ENCODE peak calls at places on chromosome 3, in five cellular contexts. One of them, this sample, is unnamed. For H3K4me1, the result is how much of the 10 kb centered on the place peaks cover.

GRCh38 chr3:8982509-8982908 is 19.2 kb upstream of the RAD18 start:
- DNase-seq in A549: no peak
- DNase-seq in fibroblast of lung: peak
- DNase-seq in suprapubic skin: no peak
- DNase-seq in psoas muscle: no peak
- DNase-seq in this sample: no peak

GRCh38 chr3:120425877-120426276 is 24.9 kb downstream of the FSTL1 start:
- DNase-seq in A549: no peak
- DNase-seq in fibroblast of lung: peak
- DNase-seq in suprapubic skin: no peak
- DNase-seq in psoas muscle: peak
- DNase-seq in this sample: no peak

GRCh38 chr3:168865022-168865551 is 769.4 kb upstream of the GOLIM4 start:
- DNase-seq in A549: peak
- DNase-seq in psoas muscle: no peak
- DNase-seq in fibroblast of lung: peak
- DNase-seq in suprapubic skin: no peak
- DNase-seq in this sample: no peak

GRCh38 chr3:52331906-52332305 is 15.8 kb downstream of the DNAH1 start:
- DNase-seq in suprapubic skin: no peak
- DNase-seq in A549: no peak
- DNase-seq in psoas muscle: no peak
- DNase-seq in fibroblast of lung: no peak
- DNase-seq in this sample: peak

GRCh38 chr3:79297242-79297641 is 470.6 kb downstream of the ROBO1 start:
- DNase-seq in psoas muscle: no peak
- DNase-seq in A549: peak
- DNase-seq in fibroblast of lung: peak
- DNase-seq in suprapubic skin: no peak
- DNase-seq in this sample: no peak

GRCh38 chr3:117398166-117398954 is 688.8 kb downstream of the TUSC7 start:
- DNase-seq in suprapubic skin: no peak
- DNase-seq in psoas muscle: no peak
- DNase-seq in A549: no peak
- DNase-seq in fibroblast of lung: no peak
- DNase-seq in this sample: no peak

GRCh38 chr3:14552717-14553116 is 12.6 kb upstream of the GRIP2 start:
- DNase-seq in A549: no peak
- DNase-seq in fibroblast of lung: no peak
- DNase-seq in psoas muscle: no peak
- DNase-seq in suprapubic skin: no peak
- DNase-seq in this sample: peak

GRCh38 chr3:110006913-110007312 is 669.6 kb upstream of the DPPA4 start:
- DNase-seq in psoas muscle: no peak
- DNase-seq in suprapubic skin: no peak
- DNase-seq in fibroblast of lung: no peak
- DNase-seq in A549: no peak
- DNase-seq in this sample: no peak

GRCh38 chr3:132395126-132395525 is 22.2 kb upstream of the DNAJC13 start:
- DNase-seq in A549: no peak
- DNase-seq in fibroblast of lung: no peak
- DNase-seq in suprapubic skin: no peak
- DNase-seq in psoas muscle: no peak
- DNase-seq in this sample: no peak

GRCh38 chr3:38017445-38018295 is 11.8 kb downstream of the PLCD1 start:
- DNase-seq in A549: no peak
- DNase-seq in psoas muscle: no peak
- DNase-seq in suprapubic skin: no peak
- DNase-seq in fibroblast of lung: no peak
- DNase-seq in this sample: peak

GRCh38 chr3:32117324-32117723 is 10.9 kb downstream of the GPD1L start:
- DNase-seq in psoas muscle: no peak
- DNase-seq in suprapubic skin: no peak
- DNase-seq in A549: no peak
- DNase-seq in fibroblast of lung: no peak
- DNase-seq in this sample: no peak

GRCh38 chr3:44000586-44000985 is 241.1 kb upstream of the TOPAZ1 start:
- DNase-seq in A549: peak
- DNase-seq in psoas muscle: no peak
- DNase-seq in fibroblast of lung: peak
- DNase-seq in suprapubic skin: no peak
- DNase-seq in this sample: no peak

GRCh38 chr3:36372534-36372935 is 7.8 kb upstream of the STAC start:
- DNase-seq in suprapubic skin: no peak
- DNase-seq in psoas muscle: no peak
- DNase-seq in A549: no peak
- DNase-seq in fibroblast of lung: no peak
- DNase-seq in this sample: no peak

GRCh38 chr3:101873619-101874018 is 24.3 kb downstream of the NFKBIZ start:
- DNase-seq in suprapubic skin: no peak
- DNase-seq in psoas muscle: no peak
- DNase-seq in A549: no peak
- DNase-seq in fibroblast of lung: peak
- DNase-seq in this sample: no peak

GRCh38 chr3:52029053-52029452 is 27.3 kb downstream of the DUSP7 start:
- DNase-seq in fibroblast of lung: no peak
- DNase-seq in psoas muscle: no peak
- DNase-seq in A549: no peak
- DNase-seq in suprapubic skin: no peak
- DNase-seq in this sample: no peak

GRCh38 chr3:66200786-66201185 is 20.0 kb upstream of the SLC25A26 start:
- DNase-seq in psoas muscle: no peak
- DNase-seq in suprapubic skin: no peak
- DNase-seq in fibroblast of lung: no peak
- DNase-seq in A549: no peak
- DNase-seq in this sample: no peak

GRCh38 chr3:47035645-47036044 is 56.2 kb downstream of the NBEAL2 start:
- DNase-seq in fibroblast of lung: peak
- DNase-seq in A549: no peak
- DNase-seq in suprapubic skin: no peak
- DNase-seq in psoas muscle: no peak
- DNase-seq in this sample: no peak

GRCh38 chr3:30668051-30668609 is 61.7 kb downstream of the TGFBR2 start:
- DNase-seq in suprapubic skin: no peak
- DNase-seq in A549: no peak
- DNase-seq in psoas muscle: no peak
- DNase-seq in fibroblast of lung: no peak
- DNase-seq in this sample: no peak

GRCh38 chr3:20669184-20669583 is 483.2 kb upstream of the SGO1 start:
- DNase-seq in A549: no peak
- DNase-seq in psoas muscle: no peak
- DNase-seq in suprapubic skin: no peak
- DNase-seq in fibroblast of lung: no peak
- DNase-seq in this sample: no peak

GRCh38 chr3:54427951-54428871 is 305.9 kb downstream of the CACNA2D3 start:
- DNase-seq in psoas muscle: peak
- DNase-seq in fibroblast of lung: peak
- DNase-seq in suprapubic skin: no peak
- DNase-seq in A549: peak
- DNase-seq in this sample: peak

GRCh38 chr3:141452045-141452444 is 34.8 kb upstream of the RASA2 start:
- DNase-seq in psoas muscle: no peak
- DNase-seq in fibroblast of lung: peak
- DNase-seq in A549: peak
- DNase-seq in suprapubic skin: no peak
- DNase-seq in this sample: no peak

GRCh38 chr3:47421741-47422649 is 41.2 kb downstream of the PTPN23 start:
- DNase-seq in A549: peak
- DNase-seq in fibroblast of lung: peak
- DNase-seq in suprapubic skin: peak
- DNase-seq in psoas muscle: peak
- DNase-seq in this sample: no peak

GRCh38 chr3:126132751-126133511 is 47.5 kb downstream of the ALDH1L1 start:
- DNase-seq in A549: peak
- DNase-seq in suprapubic skin: peak
- DNase-seq in fibroblast of lung: no peak
- DNase-seq in psoas muscle: peak
- DNase-seq in this sample: no peak

GRCh38 chr3:162338514-162338913 is 841.9 kb downstream of the OTOL1 start:
- DNase-seq in suprapubic skin: no peak
- DNase-seq in fibroblast of lung: peak
- DNase-seq in A549: no peak
- DNase-seq in psoas muscle: no peak
- DNase-seq in this sample: no peak

GRCh38 chr3:39843440-39843839 is 34.0 kb downstream of the MYRIP start:
- DNase-seq in suprapubic skin: no peak
- DNase-seq in fibroblast of lung: no peak
- DNase-seq in A549: no peak
- DNase-seq in psoas muscle: no peak
- DNase-seq in this sample: no peak

DNA sequence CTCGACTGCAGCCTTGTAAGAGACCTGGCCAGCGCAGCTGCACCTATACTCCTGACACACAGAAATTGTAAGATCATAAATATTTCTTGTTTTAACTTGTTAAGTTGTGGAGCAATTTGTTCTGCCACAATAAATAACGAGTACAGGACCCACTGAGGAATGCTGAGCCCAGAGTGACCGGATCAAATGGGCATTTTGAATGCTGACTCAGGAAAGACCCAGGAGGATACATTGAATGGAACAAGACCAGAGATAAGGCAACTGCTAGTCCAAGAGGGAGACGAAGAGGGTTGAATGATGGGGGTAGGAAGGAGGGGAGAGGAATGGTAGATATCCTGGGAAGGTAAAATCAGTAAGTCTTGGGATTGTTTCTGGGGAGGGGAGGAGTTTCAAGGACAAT is 8.9 kb upstream of the C3orf70 start:
- DNase-seq in psoas muscle: no peak
- DNase-seq in A549: no peak
- DNase-seq in fibroblast of lung: no peak
- DNase-seq in suprapubic skin: no peak
- DNase-seq in this sample: no peak
- TF ChIP-seq CTCF in psoas muscle: no peak
- TF ChIP-seq CTCF in A549: no peak
- TF ChIP-seq CTCF in fibroblast of lung: no peak
- TF ChIP-seq CTCF in suprapubic skin: no peak
- TF ChIP-seq CTCF in this sample: no peak

DNA sequence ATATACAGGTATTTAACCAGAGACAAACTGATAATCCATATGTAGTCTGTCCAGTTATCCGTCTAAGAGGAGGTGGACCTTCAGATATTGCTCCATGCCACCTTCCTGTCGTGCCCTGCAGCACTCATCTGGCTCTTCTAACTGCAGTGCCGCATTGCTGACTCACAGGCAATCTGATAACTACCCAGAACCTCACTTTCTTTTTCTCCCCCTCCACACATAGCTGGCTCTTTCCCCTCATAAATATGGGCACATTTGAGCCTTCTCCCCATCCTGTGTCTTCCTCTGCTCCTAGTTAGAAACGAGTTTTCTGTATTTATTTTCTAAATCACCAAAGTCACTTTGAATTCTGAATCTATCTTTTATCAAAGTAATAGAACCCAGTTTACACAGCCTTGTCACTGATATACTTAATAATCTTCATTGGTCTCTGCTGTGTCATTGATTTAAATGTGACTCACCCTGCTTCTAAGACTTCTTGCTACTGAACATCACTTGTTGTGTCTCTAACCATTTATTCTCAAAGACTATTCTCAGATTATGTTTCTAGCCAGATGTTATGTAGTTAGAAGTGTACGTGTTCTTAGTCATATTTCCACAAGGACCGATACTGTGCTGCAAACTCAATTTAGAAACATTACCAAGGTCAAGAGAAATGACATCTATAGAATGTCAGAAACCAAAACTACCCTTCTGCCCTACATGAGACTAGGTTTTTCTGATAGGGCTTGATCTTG is 17.4 kb upstream of the KCNMB2 start:
- DNase-seq in fibroblast of lung: no peak
- DNase-seq in psoas muscle: no peak
- DNase-seq in A549: no peak
- DNase-seq in suprapubic skin: no peak
- DNase-seq in this sample: no peak
- H3K4me3 ChIP-seq in fibroblast of lung: no peak
- H3K4me3 ChIP-seq in psoas muscle: no peak
- H3K4me3 ChIP-seq in A549: no peak
- H3K4me3 ChIP-seq in suprapubic skin: no peak
- H3K4me3 ChIP-seq in this sample: no peak

GRCh38 chr3:69085543-69086132 is 901 bp downstream of the ARL6IP5 start:
- DNase-seq in psoas muscle: peak
- DNase-seq in fibroblast of lung: peak
- DNase-seq in A549: no peak
- DNase-seq in suprapubic skin: peak
- DNase-seq in this sample: no peak

GRCh38 chr3:69084326-69084667 is 440 bp upstream of the ARL6IP5 start:
- DNase-seq in psoas muscle: no peak
- DNase-seq in A549: no peak
- DNase-seq in suprapubic skin: no peak
- DNase-seq in fibroblast of lung: peak
- DNase-seq in this sample: no peak

GRCh38 chr3:69086133-69086722 is 1.5 kb downstream of the ARL6IP5 start:
- DNase-seq in suprapubic skin: peak
- DNase-seq in fibroblast of lung: peak
- DNase-seq in psoas muscle: peak
- DNase-seq in A549: peak
- DNase-seq in this sample: peak

GRCh38 chr3:69082805-69083204 is 1.9 kb upstream of the ARL6IP5 start:
- DNase-seq in psoas muscle: no peak
- DNase-seq in A549: peak
- DNase-seq in fibroblast of lung: peak
- DNase-seq in suprapubic skin: no peak
- DNase-seq in this sample: no peak

GRCh38 chr3:69084668-69085542 is at the start of gene ARL6IP5:
- DNase-seq in A549: peak
- DNase-seq in suprapubic skin: peak
- DNase-seq in fibroblast of lung: peak
- DNase-seq in psoas muscle: peak
- DNase-seq in this sample: peak
- H3K4me1 ChIP-seq in A549: half or more
- H3K4me1 ChIP-seq in suprapubic skin: half or more
- H3K4me1 ChIP-seq in fibroblast of lung: under half
- H3K4me1 ChIP-seq in psoas muscle: half or more
- H3K4me1 ChIP-seq in this sample: under half

DNA sequence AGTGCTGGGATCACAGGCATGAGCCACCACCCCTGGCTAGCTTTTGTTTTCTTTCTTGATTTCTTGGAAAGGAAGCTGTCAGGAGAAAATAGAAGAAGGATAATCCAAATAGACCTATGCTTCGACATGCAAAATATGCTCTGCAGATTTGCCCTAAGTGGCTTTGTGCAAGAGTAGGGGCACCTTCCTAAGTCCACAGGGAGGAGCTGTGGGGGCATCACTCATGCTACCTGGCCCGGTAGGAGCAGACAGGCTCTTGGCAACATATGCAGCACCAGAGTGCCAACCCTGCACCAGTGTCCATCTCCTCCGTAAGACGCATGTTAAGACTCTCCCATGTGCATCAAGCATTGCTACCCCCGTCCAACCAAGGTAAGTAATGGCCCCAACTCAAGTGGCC is 190.7 kb upstream of the UBE2E1 start:
- DNase-seq in suprapubic skin: no peak
- DNase-seq in fibroblast of lung: no peak
- DNase-seq in A549: peak
- DNase-seq in psoas muscle: no peak
- DNase-seq in this sample: no peak
- TF ChIP-seq CTCF in suprapubic skin: no peak
- TF ChIP-seq CTCF in fibroblast of lung: no peak
- TF ChIP-seq CTCF in A549: no peak
- TF ChIP-seq CTCF in psoas muscle: no peak
- TF ChIP-seq CTCF in this sample: no peak